ENCODE peak calls at places on chromosomes 11 and 22, in four cellular contexts. E, T, S and H are unnamed samples.

GRCh38 chr11:49995559-49995958 is 13.2 kb upstream of the OR4C12 start:
- DNase-seq in E (no peak), T (peak), S (no peak), H (peak)

GRCh38 chr11:120134106-120134930 is 3.6 kb downstream of the TRIM29 start:
- DNase-seq in E (no peak), T (no peak), S (no peak), H (no peak)

GRCh38 chr11:12531020-12531419 is 143.2 kb upstream of the TEAD1 start:
- DNase-seq in E (no peak), T (no peak), S (no peak), H (no peak)

GRCh38 chr22:27614291-27615007 is 187.1 kb downstream of the MN1 start:
- DNase-seq in E (no peak), T (no peak), S (no peak), H (no peak)

GRCh38 chr11:75277211-75277805 is 36.7 kb downstream of the TPBGL start:
- DNase-seq in E (no peak), T (no peak), S (no peak), H (no peak)

GRCh38 chr11:1479006-1479677 is 7.4 kb downstream of the MOB2 start:
- DNase-seq in E (no peak), T (no peak), S (no peak), H (no peak)

GRCh38 chr11:134988495-134988894 is 576.5 kb upstream of the B3GAT1 start:
- DNase-seq in E (no peak), T (no peak), S (no peak), H (no peak)

GRCh38 chr22:32574397-32574796 is 99.8 kb downstream of the FBXO7 start:
- DNase-seq in E (no peak), T (no peak), S (no peak), H (peak)

GRCh38 chr22:42249831-42250230 is 20.6 kb downstream of the TCF20 start:
- DNase-seq in E (no peak), T (no peak), S (no peak), H (no peak)

GRCh38 chr11:131447268-131447667 is 76.9 kb downstream of the NTM start:
- DNase-seq in E (no peak), T (no peak), S (no peak), H (no peak)

GRCh38 chr11:110850846-110851245 is 138.6 kb upstream of the ARHGAP20 start:
- DNase-seq in E (no peak), T (no peak), S (no peak), H (no peak)
- TF ChIP-seq MAX in E (no peak), T (no peak), S (no peak), H (no peak)

DNA sequence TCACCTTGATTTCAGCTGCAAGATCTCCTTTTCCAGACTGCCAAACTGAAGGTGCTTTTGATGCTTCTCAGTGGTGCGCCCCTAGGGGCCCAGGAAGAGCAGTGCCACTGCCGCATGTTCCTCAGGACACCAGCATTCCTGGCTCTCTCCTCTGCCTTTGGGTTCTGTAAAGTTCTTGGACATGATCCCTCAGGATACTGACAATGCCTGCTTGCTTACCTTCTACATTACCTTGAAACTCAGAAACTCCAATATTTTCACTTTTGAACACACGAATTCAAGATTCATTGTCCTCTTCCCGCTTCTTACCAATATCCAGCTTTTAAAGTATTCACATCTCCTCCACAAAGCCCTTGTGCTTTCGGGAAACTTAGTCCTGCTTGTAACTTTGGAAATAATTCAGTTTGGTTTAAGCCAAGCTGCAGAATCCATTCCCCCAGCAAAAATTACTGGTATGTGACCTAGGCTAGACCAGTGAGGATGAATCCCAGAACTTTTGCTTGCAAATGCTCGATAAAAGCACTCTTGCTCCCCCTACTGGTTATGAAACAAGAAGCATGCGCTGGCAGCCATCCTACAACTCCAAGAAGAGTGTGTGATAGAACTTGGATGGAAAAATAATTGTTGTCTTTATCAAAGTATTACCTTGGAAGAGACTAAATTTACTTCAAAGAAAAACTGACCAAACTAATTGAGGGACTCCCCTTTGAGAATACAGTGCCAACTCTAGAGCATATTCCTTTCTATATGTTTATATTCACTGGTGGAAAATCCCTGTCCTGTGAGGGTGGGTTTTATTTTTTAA is 16.5 kb upstream of the OR5B21 start:
- DNase-seq in E (peak), T (peak), S (peak), H (peak)
- TF ChIP-seq CTCF in E (peak), T (peak), S (peak), H (peak)

GRCh38 chr11:11077898-11078297 is 220.0 kb upstream of the ZBED5 start:
- DNase-seq in E (no peak), T (no peak), S (no peak), H (no peak)
- TF ChIP-seq MYC in E (no peak), T (no peak), S (no peak), H (no peak)

GRCh38 chr22:37098976-37099577 is 10.4 kb downstream of the TMPRSS6 start:
- DNase-seq in E (no peak), T (no peak), S (no peak), H (peak)

GRCh38 chr22:37101311-37102063 is 8.0 kb downstream of the TMPRSS6 start:
- DNase-seq in E (no peak), T (no peak), S (no peak), H (no peak)

GRCh38 chr22:37103151-37103550 is 6.4 kb downstream of the TMPRSS6 start:
- DNase-seq in E (no peak), T (no peak), S (no peak), H (no peak)

GRCh38 chr22:37103696-37104452 is 5.6 kb downstream of the TMPRSS6 start:
- DNase-seq in E (no peak), T (no peak), S (no peak), H (no peak)

DNA sequence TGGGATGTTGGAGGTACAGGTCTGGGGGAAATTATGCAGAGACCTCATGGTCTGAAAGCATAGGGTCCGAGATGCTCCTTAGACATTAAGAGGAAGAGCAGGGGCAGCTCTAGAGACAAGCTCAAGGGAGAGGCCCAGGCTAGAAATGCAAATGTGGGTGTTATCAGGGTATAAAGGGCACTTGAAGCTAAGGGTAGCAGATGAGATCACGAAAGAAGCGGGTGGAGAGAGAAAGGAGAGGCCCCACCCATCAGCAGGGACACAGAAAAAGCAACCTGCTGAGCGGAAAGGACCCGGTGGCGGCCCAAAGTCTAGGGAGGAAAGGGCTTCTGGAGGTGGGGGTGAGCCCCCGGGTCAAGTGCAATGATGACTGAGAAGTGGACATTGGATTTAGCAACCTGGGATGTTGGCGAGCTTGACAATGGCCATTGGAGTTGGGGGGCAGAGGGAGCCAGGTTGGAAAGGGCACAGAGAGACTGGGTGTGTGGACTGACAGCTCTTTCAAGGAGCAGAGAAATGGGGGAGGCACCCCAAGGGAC is 8.9 kb downstream of the TMPRSS6 start:
- DNase-seq in E (no peak), T (no peak), S (no peak), H (no peak)
- TF ChIP-seq MAX in E (no peak), T (no peak), S (no peak), H (no peak)

GRCh38 chr11:64750361-64751054 is 6.6 kb upstream of the RASGRP2 start:
- DNase-seq in E (no peak), T (no peak), S (no peak), H (no peak)
- TF ChIP-seq CTCF in E (no peak), T (no peak), S (no peak), H (no peak)

GRCh38 chr22:46353483-46354105 is 18.1 kb downstream of the TRMU start:
- DNase-seq in E (no peak), T (no peak), S (no peak), H (no peak)
- TF ChIP-seq MYC in E (no peak), T (no peak), S (no peak), H (no peak)